ENCODE peak calls at places on chromosomes 1 and 21, in five cellular contexts. S is ovary, L is GM13977, H is GM13976, X is cardiac fibroblast. Q is an unnamed sample.

GRCh38 chr1:209375681-209376360 is 207.7 kb upstream of the CAMK1G start:
- DNase-seq in L (no peak), H (no peak), X (peak; percentile 50), S (no peak), Q (no peak)

GRCh38 chr1:83508485-83509151 is 490.3 kb downstream of the TTLL7 start:
- DNase-seq in L (peak; percentile 17), S (no peak), H (peak; percentile 7), X (peak; percentile 86), Q (no peak)

GRCh38 chr1:34740161-34740875 is 14.5 kb upstream of the GJB5 start:
- DNase-seq in H (no peak), S (no peak), L (no peak), X (peak; percentile 8), Q (no peak)

GRCh38 chr1:197399691-197400521 is 131.9 kb downstream of the CRB1 start:
- DNase-seq in L (peak; percentile 23), S (no peak), X (peak; percentile 79), H (peak; percentile 27), Q (peak; percentile 52)

GRCh38 chr1:9787702-9788101 is 36.1 kb downstream of the CLSTN1 start:
- DNase-seq in S (no peak), H (peak; percentile 63), L (peak; percentile 56), X (no peak), Q (no peak)

GRCh38 chr1:231187556-231187955 is 25.7 kb downstream of the TRIM67 start:
- DNase-seq in S (no peak), X (no peak), L (no peak), H (no peak), Q (no peak)

GRCh38 chr1:147504801-147505303 is 36.4 kb upstream of the BCL9 start:
- DNase-seq in L (no peak), H (no peak), S (peak; percentile 64), X (peak; percentile 21), Q (peak; percentile 32)

GRCh38 chr1:234398849-234399381 is 25.7 kb downstream of the COA6 start:
- DNase-seq in S (no peak), H (peak; percentile 57), X (peak; percentile 39), L (peak; percentile 72), Q (no peak)

GRCh38 chr1:216559359-216559758 is 136.1 kb upstream of the USH2A start:
- DNase-seq in H (no peak), X (no peak), L (no peak), S (no peak), Q (no peak)

GRCh38 chr1:193143285-193143684 is 21.5 kb downstream of the CDC73 start:
- DNase-seq in S (no peak), H (no peak), X (peak; percentile 29), L (no peak), Q (no peak)

GRCh38 chr1:226635456-226635941 is 86.9 kb downstream of the STUM start:
- DNase-seq in S (no peak), H (no peak), X (no peak), L (no peak), Q (no peak)

GRCh38 chr21:45995686-45996179 is 14.2 kb downstream of the COL6A1 start:
- DNase-seq in S (peak; percentile 28), L (no peak), X (no peak), H (no peak), Q (peak; percentile 45)

GRCh38 chr1:153354515-153355193 is 3.0 kb upstream of the S100A9 start:
- DNase-seq in H (no peak), S (no peak), L (peak; percentile 41), X (no peak), Q (no peak)

GRCh38 chr1:109249654-109250401 is 489 bp downstream of the CELSR2 start:
- DNase-seq in X (no peak), S (peak; percentile 22), L (no peak), H (no peak), Q (no peak)

GRCh38 chr1:237562247-237562823 is 328.4 kb downstream of the ZP4 start:
- DNase-seq in X (peak; percentile 78), L (peak; percentile 42), H (peak; percentile 32), S (no peak), Q (peak; percentile 18)

GRCh38 chr1:194535369-194535768 is 1349.0 kb upstream of the B3GALT2 start:
- DNase-seq in L (no peak), S (no peak), H (no peak), X (no peak), Q (no peak)

GRCh38 chr1:83626603-83627002 is 372.3 kb downstream of the TTLL7 start:
- DNase-seq in H (no peak), L (no peak), X (no peak), S (no peak), Q (no peak)

GRCh38 chr1:220768127-220768601 is 18.5 kb upstream of the MTARC1 start:
- DNase-seq in L (no peak), S (no peak), X (peak; percentile 55), H (no peak), Q (no peak)

GRCh38 chr1:71621785-71622184 is 541.0 kb upstream of the ZRANB2 start:
- DNase-seq in S (no peak), X (no peak), L (no peak), H (no peak), Q (no peak)

GRCh38 chr1:91684599-91685196 is 184.0 kb downstream of the CDC7 start:
- DNase-seq in X (peak; percentile 59), S (no peak), L (no peak), H (peak; percentile 29), Q (no peak)

GRCh38 chr1:177163844-177164379 is 600 bp downstream of the ASTN1 start:
- DNase-seq in H (no peak), S (peak; percentile 33), L (no peak), X (no peak), Q (no peak)

GRCh38 chr1:202251424-202252256 is 58.0 kb downstream of the LGR6 start:
- DNase-seq in S (no peak), H (no peak), X (no peak), L (no peak), Q (no peak)

GRCh38 chr21:34936874-34937563 is 112.1 kb downstream of the RUNX1 start:
- DNase-seq in S (no peak), L (no peak), X (no peak), H (no peak), Q (peak; percentile 12)

GRCh38 chr1:148353461-148354283 is 129.4 kb downstream of the PPIAL4G start:
- DNase-seq in L (no peak), X (peak; percentile 69), S (no peak), H (peak; percentile 43), Q (peak; percentile 7)

GRCh38 chr1:9900142-9901043 is 9.7 kb downstream of the CTNNBIP1 start:
- DNase-seq in H (peak; percentile 23), L (no peak), S (no peak), X (peak; percentile 48), Q (peak; percentile 55)

GRCh38 chr21:34362670-34363069 is 1.1 kb upstream of the KCNE2 start:
- DNase-seq in L (no peak), X (no peak), H (no peak), S (no peak), Q (no peak)

GRCh38 chr1:110210604-110211502 is 739 bp downstream of the KCNC4 start:
- DNase-seq in S (peak; percentile 66), H (peak; percentile 61), L (peak; percentile 61), X (peak; percentile 35), Q (peak; percentile 47)

GRCh38 chr1:13832100-13832499 is 132.1 kb downstream of the PRDM2 start:
- DNase-seq in H (peak; percentile 0), L (no peak), S (no peak), X (no peak), Q (no peak)

GRCh38 chr1:29122987-29123870 is 474 bp downstream of the TMEM200B start:
- DNase-seq in S (peak; percentile 71), X (peak; percentile 40), H (peak; percentile 57), L (peak; percentile 68), Q (peak; percentile 24)

GRCh38 chr1:156458181-156458503 is 42.4 kb downstream of the MEF2D start:
- DNase-seq in L (no peak), H (no peak), S (no peak), X (no peak), Q (no peak)

GRCh38 chr21:33783173-33783572 is 132.4 kb downstream of the ATP5PO start:
- DNase-seq in H (no peak), L (no peak), S (no peak), X (no peak), Q (no peak)

DNA sequence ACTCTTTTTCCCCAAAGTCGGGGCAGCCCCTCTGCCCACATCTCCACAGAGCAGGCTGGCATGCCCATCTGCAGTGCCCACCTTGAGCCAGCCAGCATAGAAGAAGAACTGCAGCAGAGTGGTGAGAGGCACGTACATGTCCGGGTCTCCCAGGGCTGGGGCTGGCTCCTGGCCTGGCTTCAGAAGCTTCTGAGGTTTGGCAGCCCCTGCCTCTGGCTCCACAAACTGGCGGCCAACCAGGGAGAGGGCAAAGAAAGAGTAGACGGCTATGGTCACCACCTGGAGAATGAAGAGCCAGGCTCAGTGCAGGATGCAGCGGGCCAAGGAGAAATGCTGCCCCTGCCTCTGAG is 3.0 kb downstream of the BEST4 start:
- DNase-seq in X (no peak), L (no peak), H (no peak), S (peak; percentile 47), Q (no peak)
- TF ChIP-seq CTCF in X (no peak), L (no peak), H (no peak), S (no peak), Q (peak; percentile 24)

DNA sequence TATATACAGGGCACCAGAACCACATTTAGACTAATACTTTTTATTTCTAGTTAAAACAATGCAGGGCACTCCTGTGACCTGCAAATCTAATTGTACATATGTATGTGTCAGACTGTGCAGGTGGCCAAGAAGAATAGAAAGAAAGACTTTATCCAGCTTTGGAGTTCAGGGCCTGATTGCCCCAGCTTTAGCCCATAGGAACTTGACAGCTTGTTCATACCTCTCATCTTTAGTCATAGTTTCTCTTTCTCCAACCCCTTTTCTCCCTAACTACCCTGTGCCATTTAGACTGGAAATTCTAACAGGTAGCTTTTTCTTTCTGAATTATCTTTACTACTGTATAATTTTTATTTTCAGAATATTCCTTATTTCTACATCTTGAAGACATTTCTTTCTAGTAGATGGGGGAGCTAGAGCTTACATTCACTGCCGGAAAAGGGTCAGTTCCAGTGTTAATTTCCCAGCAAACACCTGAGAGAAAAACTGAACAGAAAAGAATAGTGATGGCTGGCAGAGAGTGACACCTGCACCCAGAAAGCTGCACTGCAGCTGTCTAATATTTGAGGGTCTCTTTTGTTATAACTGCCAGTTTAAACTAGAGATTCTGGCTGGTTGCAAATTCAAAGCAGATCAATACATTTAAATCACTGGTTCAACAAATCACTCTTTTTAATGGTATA is 8.4 kb downstream of the YBX1 start:
- DNase-seq in H (no peak), S (no peak), X (no peak), L (no peak), Q (no peak)
- TF ChIP-seq CTCF in H (no peak), S (no peak), X (no peak), L (peak; percentile 22), Q (no peak)

GRCh38 chr1:65459397-65459768 is 38.9 kb downstream of the LEPR start:
- DNase-seq in L (peak; percentile 50), X (peak; percentile 70), S (no peak), H (peak; percentile 50), Q (peak; percentile 9)
- TF ChIP-seq CTCF in L (peak; percentile 56), X (peak; percentile 73), S (no peak), H (peak; percentile 45), Q (no peak)

DNA sequence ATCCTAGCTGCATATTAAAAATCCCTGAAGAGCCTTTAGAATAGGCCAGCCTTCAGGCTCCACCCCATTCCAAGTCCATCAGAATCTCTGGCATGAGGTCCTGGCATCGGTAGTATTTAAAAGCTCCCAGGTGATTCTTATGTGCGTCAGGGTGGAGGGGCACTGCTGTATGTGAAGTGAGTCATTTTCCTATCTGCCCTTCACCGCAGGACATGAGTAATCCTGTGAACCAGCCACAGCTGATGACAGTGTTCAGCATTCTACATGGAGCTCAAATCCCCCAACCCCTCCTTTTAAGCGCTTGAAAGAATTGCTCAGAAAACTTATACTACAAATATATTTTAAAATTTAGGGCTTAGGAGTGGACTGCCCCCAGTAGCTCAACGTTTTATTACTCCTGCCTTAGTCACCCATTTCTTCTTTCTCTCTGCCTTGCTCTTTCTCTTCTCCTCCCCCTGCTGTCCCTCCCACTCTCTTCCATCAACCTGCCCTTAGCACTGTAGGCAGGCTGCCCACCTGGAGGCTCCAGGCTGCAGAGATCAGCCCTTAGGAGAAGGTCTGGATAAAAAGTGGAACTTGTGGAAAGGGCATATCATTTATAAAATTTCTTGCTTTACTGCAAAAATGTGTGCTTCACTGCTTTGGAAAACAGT is 73.8 kb upstream of the ZNF281 start:
- DNase-seq in X (peak; percentile 93), L (peak; percentile 85), H (peak; percentile 84), S (no peak), Q (peak; percentile 83)
- TF ChIP-seq CTCF in X (no peak), L (no peak), H (no peak), S (no peak), Q (no peak)